ENCODE peak calls at places on chromosome 2, in four cellular contexts. R is OCI-LY7, H is pancreas, Y is uterus. L is an unnamed sample.

GRCh38 chr2:147525724-147526489 is 318.9 kb upstream of the ACVR2A start:
- DNase-seq in Y (no peak), R (no peak), H (peak; percentile 61), L (no peak)

GRCh38 chr2:18117592-18117991 is 239.1 kb downstream of the KCNS3 start:
- DNase-seq in H (no peak), Y (no peak), R (peak; percentile 30), L (no peak)

GRCh38 chr2:43067254-43068052 is 159.0 kb downstream of the ZFP36L2 start:
- DNase-seq in R (no peak), Y (no peak), H (no peak), L (no peak)

GRCh38 chr2:168246072-168246482 is 1.3 kb downstream of the STK39 start:
- DNase-seq in R (no peak), H (no peak), Y (no peak), L (no peak)

GRCh38 chr2:875687-876615 is 74.7 kb upstream of the SNTG2 start:
- DNase-seq in R (no peak), H (no peak), Y (no peak), L (no peak)

GRCh38 chr2:46985512-46985911 is 69.9 kb upstream of the MCFD2 start:
- DNase-seq in Y (no peak), H (no peak), R (no peak), L (no peak)

GRCh38 chr2:120104002-120104467 is 91.2 kb downstream of the EPB41L5 start:
- DNase-seq in R (no peak), Y (no peak), H (no peak), L (no peak)

GRCh38 chr2:12978058-12978835 is 261.5 kb downstream of the TRIB2 start:
- DNase-seq in Y (no peak), H (no peak), R (no peak), L (no peak)

GRCh38 chr2:157922341-157922740 is 46.2 kb upstream of the ACVR1 start:
- DNase-seq in Y (no peak), R (no peak), H (no peak), L (no peak)

GRCh38 chr2:5560981-5561380 is 131.2 kb upstream of the SOX11 start:
- DNase-seq in Y (no peak), H (no peak), R (no peak), L (peak; percentile 35)

GRCh38 chr2:191985740-191986139 is 138.9 kb upstream of the CAVIN2 start:
- DNase-seq in R (no peak), Y (no peak), H (no peak), L (no peak)

GRCh38 chr2:235234711-235235110 is 259.1 kb upstream of the AGAP1 start:
- DNase-seq in Y (no peak), R (no peak), H (no peak), L (no peak)

GRCh38 chr2:28544915-28545589 is 49.2 kb downstream of the PLB1 start:
- DNase-seq in R (no peak), Y (no peak), H (no peak), L (no peak)

GRCh38 chr2:20478961-20479360 is 32.1 kb downstream of the RHOB start:
- DNase-seq in Y (peak; percentile 12), H (peak; percentile 4), R (no peak), L (no peak)

GRCh38 chr2:200665626-200666453 is 80.0 kb downstream of the AOX1 start:
- DNase-seq in Y (no peak), H (no peak), R (no peak), L (no peak)

GRCh38 chr2:8566788-8567468 is 114.9 kb upstream of the ID2 start:
- DNase-seq in R (no peak), Y (no peak), H (no peak), L (no peak)

GRCh38 chr2:84959494-84960156 is 11.3 kb upstream of the KCMF1 start:
- DNase-seq in H (peak; percentile 70), Y (no peak), R (no peak), L (no peak)

GRCh38 chr2:238216651-238217184 is 13.2 kb upstream of the ILKAP start:
- DNase-seq in R (no peak), Y (no peak), H (no peak), L (no peak)

GRCh38 chr2:3483986-3484960 is 35.1 kb downstream of the ADI1 start:
- DNase-seq in H (no peak), R (no peak), Y (no peak), L (peak; percentile 41)

GRCh38 chr2:99698896-99699295 is 209.1 kb upstream of the REV1 start:
- DNase-seq in R (no peak), Y (no peak), H (no peak), L (no peak)

GRCh38 chr2:171410101-171410500 is 23.7 kb downstream of the METTL8 start:
- DNase-seq in H (no peak), R (no peak), Y (no peak), L (no peak)

GRCh38 chr2:13638181-13638580 is 921.4 kb downstream of the TRIB2 start:
- DNase-seq in R (no peak), H (no peak), Y (no peak), L (no peak)

GRCh38 chr2:70920367-70920715 is 15.4 kb upstream of the ATP6V1B1 start:
- DNase-seq in H (no peak), Y (no peak), R (no peak), L (no peak)

GRCh38 chr2:183093857-183094657 is 15.5 kb downstream of the DUSP19 start:
- DNase-seq in Y (no peak), H (no peak), R (no peak), L (no peak)

GRCh38 chr2:10267551-10268465 is 34.9 kb upstream of the HPCAL1 start:
- DNase-seq in H (peak; percentile 56), Y (peak; percentile 15), R (no peak), L (peak; percentile 76)

GRCh38 chr2:98637401-98638144 is 29.2 kb downstream of the UNC50 start:
- DNase-seq in R (no peak), H (no peak), Y (no peak), L (no peak)

GRCh38 chr2:237254911-237255578 is 158.9 kb downstream of the COL6A3 start:
- DNase-seq in R (no peak), H (no peak), Y (no peak), L (no peak)

GRCh38 chr2:233705911-233706506 is 6.7 kb upstream of the UGT1A5 start:
- DNase-seq in Y (no peak), H (peak; percentile 74), R (no peak), L (no peak)

GRCh38 chr2:234002281-234002680 is 48.2 kb upstream of the SPP2 start:
- DNase-seq in H (no peak), R (no peak), Y (no peak), L (no peak)

GRCh38 chr2:148926291-148926961 is 51.4 kb downstream of the KIF5C start:
- DNase-seq in R (peak; percentile 34), H (peak; percentile 34), Y (no peak), L (peak; percentile 59)

GRCh38 chr2:127358044-127358443 is 29.7 kb downstream of the MAP3K2 start:
- DNase-seq in R (no peak), H (no peak), Y (no peak), L (no peak)
- H3K9me3 ChIP-seq in R (peaks cover 20% of the 10 kb centered on the region), H (no peaks in the 10 kb centered on the region), Y (no peaks in the 10 kb centered on the region), L (no peaks in the 10 kb centered on the region)

DNA sequence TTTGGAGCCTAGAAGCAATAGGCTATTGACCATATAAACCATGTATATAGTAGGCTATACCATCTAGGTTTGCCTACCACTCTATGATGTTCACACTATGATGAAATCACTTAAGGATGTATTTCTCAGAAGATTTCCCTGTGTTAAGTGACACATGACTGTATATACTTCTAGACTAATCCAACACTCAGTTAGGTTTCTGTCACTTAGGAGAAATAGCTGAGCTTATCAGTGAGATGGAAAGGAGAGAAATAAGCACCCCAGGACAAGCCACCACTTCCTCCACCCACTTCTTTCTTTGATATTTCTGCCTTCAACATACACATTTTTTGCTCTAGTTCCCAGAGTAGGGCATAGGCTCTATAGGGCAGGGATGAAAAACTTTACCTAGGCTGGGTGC is 7.8 kb downstream of the PECR start:
- DNase-seq in Y (no peak), H (no peak), R (no peak), L (no peak)
- H3K4me1 ChIP-seq in Y (no peaks in the 10 kb centered on the region), H (no peaks in the 10 kb centered on the region), R (no peaks in the 10 kb centered on the region), L (no peaks in the 10 kb centered on the region)

GRCh38 chr2:202249864-202250263 is 11.5 kb upstream of the SUMO1 start:
- DNase-seq in H (no peak), Y (no peak), R (no peak), L (no peak)
- H3K4me3 ChIP-seq in H (no peak overlapping the region), Y (no peak overlapping the region), R (no peak overlapping the region), L (no peak overlapping the region)

GRCh38 chr2:64404002-64404731 is 49.8 kb upstream of the LGALSL start:
- DNase-seq in H (peak; percentile 84), R (no peak), Y (peak; percentile 86), L (peak; percentile 95)
- H3K9me3 ChIP-seq in H (no peaks in the 10 kb centered on the region), R (peaks cover 3% of the 10 kb centered on the region), Y (no peaks in the 10 kb centered on the region), L (no peaks in the 10 kb centered on the region)

GRCh38 chr2:124296470-124296869 is 271.4 kb downstream of the CNTNAP5 start:
- DNase-seq in H (no peak), Y (no peak), R (no peak), L (no peak)
- H3K4me1 ChIP-seq in H (no peaks in the 10 kb centered on the region), Y (no peaks in the 10 kb centered on the region), R (no peaks in the 10 kb centered on the region), L (no peaks in the 10 kb centered on the region)

GRCh38 chr2:37554687-37555086 is 116.8 kb downstream of the CDC42EP3 start:
- DNase-seq in R (no peak), Y (no peak), H (no peak), L (no peak)
- H3K4me3 ChIP-seq in R (no peak overlapping the region), Y (no peak overlapping the region), H (no peak overlapping the region), L (no peak overlapping the region)

L was measured in right cardiac atrium.